ENCODE peak calls at places on chromosomes 2 and 18, in eight cellular contexts. H, A, S, K, B, G, J and V are unnamed samples.

GRCh38 chr2:41990688-41991087 is 57.1 kb upstream of the PKDCC start:
- DNase-seq in H (no peak), A (no peak), S (no peak), K (no peak), B (no peak), G (no peak), J (no peak), V (no peak)

GRCh38 chr2:230924092-230924469 is 961 bp downstream of the GPR55 start:
- DNase-seq in H (no peak), A (no peak), S (no peak), K (no peak), B (no peak), G (peak; percentile 35), J (no peak), V (no peak)

GRCh38 chr18:72868666-72869661 is 1.2 kb upstream of the NETO1 start:
- DNase-seq in H (no peak), A (no peak), S (peak; percentile 30), K (no peak), B (peak; percentile 70), G (no peak), J (no peak), V (no peak)

GRCh38 chr2:72138011-72138881 is 9.4 kb downstream of the CYP26B1 start:
- DNase-seq in H (peak; percentile 9), A (no peak), S (no peak), K (no peak), B (peak; percentile 65), G (no peak), J (peak; percentile 75), V (no peak)

GRCh38 chr2:62801814-62802524 is 96.5 kb downstream of the EHBP1 start:
- DNase-seq in H (no peak), A (no peak), S (no peak), K (no peak), B (peak; percentile 15), G (no peak), J (no peak), V (no peak)

GRCh38 chr2:46082531-46083485 is 214.4 kb upstream of the EPAS1 start:
- DNase-seq in H (no peak), A (no peak), S (no peak), K (no peak), B (no peak), G (no peak), J (no peak), V (no peak)

GRCh38 chr2:62589691-62590356 is 83.8 kb upstream of the TMEM17 start:
- DNase-seq in H (no peak), A (no peak), S (no peak), K (no peak), B (peak; percentile 19), G (no peak), J (no peak), V (no peak)

GRCh38 chr2:222024934-222025890 is 273.6 kb downstream of the PAX3 start:
- DNase-seq in H (no peak), A (no peak), S (peak; percentile 69), K (no peak), B (peak; percentile 37), G (no peak), J (no peak), V (no peak)

GRCh38 chr18:69138088-69138487 is 262.6 kb upstream of the DOK6 start:
- DNase-seq in H (no peak), A (no peak), S (no peak), K (no peak), B (no peak), G (no peak), J (no peak), V (no peak)

GRCh38 chr18:78296152-78296551 is 683.5 kb upstream of the SALL3 start:
- DNase-seq in H (no peak), A (no peak), S (no peak), K (no peak), B (no peak), G (no peak), J (no peak), V (no peak)

GRCh38 chr18:78295271-78295670 is 684.3 kb upstream of the SALL3 start:
- DNase-seq in H (no peak), A (no peak), S (no peak), K (no peak), B (no peak), G (no peak), J (no peak), V (no peak)

GRCh38 chr18:78292602-78293001 is 687.0 kb upstream of the SALL3 start:
- DNase-seq in H (no peak), A (no peak), S (no peak), K (no peak), B (no peak), G (no peak), J (no peak), V (no peak)

GRCh38 chr18:78293516-78293915 is 686.1 kb upstream of the SALL3 start:
- DNase-seq in H (peak; percentile 27), A (no peak), S (peak; percentile 7), K (no peak), B (no peak), G (no peak), J (no peak), V (no peak)

DNA sequence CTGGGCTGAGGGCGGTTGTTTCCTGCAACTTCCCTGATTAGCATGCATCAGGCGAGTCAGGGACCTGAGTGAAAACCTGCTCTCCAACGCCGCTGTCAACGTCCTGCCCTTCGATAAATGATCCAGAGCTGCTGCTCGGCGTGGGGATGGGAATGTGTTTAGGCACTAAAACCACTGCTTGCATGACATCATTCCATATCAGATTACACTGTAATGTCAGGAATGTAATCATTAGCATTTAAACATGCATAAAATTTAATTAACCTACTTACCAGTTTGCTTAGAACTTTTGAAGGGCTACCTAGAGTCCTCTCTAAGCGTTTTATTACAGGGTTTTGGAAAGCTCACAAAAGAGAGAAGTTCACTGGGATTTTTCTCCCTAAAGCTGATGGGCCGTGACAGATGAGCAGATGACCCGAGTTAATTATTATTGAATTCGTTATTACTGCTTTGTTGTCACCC is 685.6 kb upstream of the SALL3 start:
- DNase-seq in H (no peak), A (no peak), S (no peak), K (no peak), B (peak; percentile 55), G (no peak), J (no peak), V (no peak)
- H3K4me3 ChIP-seq in H (no peak overlapping the region), A (no peak overlapping the region), S (no peak overlapping the region), K (no peak overlapping the region), B (peak overlapping the region; percentile 23), G (peak overlapping the region; percentile 33), J (peak overlapping the region; percentile 59), V (no peak overlapping the region)

GRCh38 chr2:241616168-241617125 is 20.5 kb downstream of the THAP4 start:
- DNase-seq in H (no peak), A (no peak), S (no peak), K (no peak), B (no peak), G (no peak), J (no peak), V (no peak)
- H3K4me3 ChIP-seq in H (no peak overlapping the region), A (no peak overlapping the region), S (peak overlapping the region; percentile 27), K (no peak overlapping the region), B (no peak overlapping the region), G (peak overlapping the region; percentile 47), J (no peak overlapping the region), V (no peak overlapping the region)

DNA sequence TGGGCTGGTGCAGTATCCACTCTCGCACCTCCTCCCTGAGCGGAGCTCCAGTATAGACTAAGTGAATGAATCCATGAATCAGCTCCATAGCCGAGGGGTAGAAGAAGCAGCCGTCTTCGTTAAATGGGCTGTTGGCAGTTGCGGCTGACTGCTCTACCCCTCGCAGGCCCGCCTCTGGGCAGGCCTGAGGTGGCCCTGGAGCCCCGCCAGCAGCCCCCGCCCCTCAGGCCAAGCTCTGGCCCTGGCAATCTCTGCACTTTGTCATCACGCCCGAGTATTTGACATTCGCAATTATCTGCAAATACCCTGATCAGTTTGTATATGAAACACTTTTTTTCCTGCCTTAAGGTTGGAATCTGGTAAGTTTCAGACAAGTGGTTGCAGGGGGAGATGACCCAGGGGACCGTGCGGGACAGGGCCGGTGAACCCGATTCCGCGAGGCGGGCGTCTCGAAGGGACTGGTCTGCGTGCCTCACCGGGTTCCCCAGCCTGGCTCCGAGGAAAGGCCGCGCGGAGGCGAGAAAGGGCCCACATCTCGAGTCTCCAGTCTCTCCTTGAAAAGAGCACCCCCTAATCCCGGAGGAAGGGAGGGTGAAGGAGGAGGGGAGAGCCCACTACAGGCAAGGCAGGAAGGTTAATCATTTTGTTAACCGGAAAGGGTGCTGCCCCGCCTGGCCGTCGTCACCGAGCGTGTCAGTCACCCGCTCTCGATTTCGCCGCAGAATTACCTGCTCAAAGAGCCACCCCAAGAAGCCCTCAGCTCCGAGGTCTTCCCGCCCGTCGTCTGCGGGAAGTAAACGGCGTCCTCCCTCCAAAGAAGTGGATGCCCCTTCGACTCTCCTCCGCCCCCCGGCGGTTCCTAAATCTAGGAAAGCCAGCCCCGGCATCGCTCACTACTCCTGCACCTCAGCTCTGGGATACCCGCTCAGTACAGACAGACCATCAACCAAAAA is 11.1 kb upstream of the SATB2 start:
- DNase-seq in H (no peak), A (no peak), S (no peak), K (no peak), B (peak; percentile 86), G (no peak), J (no peak), V (no peak)
- H3K4me3 ChIP-seq in H (no peak overlapping the region), A (no peak overlapping the region), S (peak overlapping the region; percentile 13), K (peak overlapping the region; percentile 13), B (peak overlapping the region; percentile 47), G (no peak overlapping the region), J (peak overlapping the region; percentile 55), V (no peak overlapping the region)

GRCh38 chr2:227871375-227871788 is at the start of gene DAW1:
- DNase-seq in H (no peak), A (peak; percentile 50), S (peak; percentile 85), K (no peak), B (peak; percentile 86), G (peak; percentile 82), J (no peak), V (peak; percentile 22)
- H3K4me3 ChIP-seq in H (no peak within 1 kb of the TSS), A (peak within 1 kb of the TSS; percentile 20), S (peak within 1 kb of the TSS; percentile 32), K (no peak within 1 kb of the TSS), B (peak within 1 kb of the TSS; percentile 52), G (peak within 1 kb of the TSS; percentile 41), J (peak within 1 kb of the TSS; percentile 70), V (no peak within 1 kb of the TSS)

DNA sequence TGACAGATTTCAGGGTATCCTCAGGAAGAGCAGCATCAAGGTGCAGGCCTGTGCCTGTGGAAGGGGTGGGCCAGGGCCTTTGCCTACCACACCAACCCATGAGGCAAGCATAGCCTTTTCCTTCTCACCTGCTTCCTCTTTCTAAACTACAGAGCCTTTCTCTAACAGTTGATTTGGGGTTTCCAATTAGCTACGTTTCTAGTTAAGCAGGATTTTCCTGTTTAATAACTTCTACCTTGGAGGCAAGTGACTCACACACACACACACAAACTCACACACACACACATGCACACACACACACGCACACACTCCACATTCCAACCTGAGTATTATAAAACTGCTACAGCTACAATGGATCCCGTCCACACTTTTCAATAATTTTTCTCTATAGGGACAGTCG is 84.9 kb downstream of the SOX11 start:
- DNase-seq in H (no peak), A (no peak), S (no peak), K (no peak), B (no peak), G (peak; percentile 59), J (no peak), V (no peak)
- H3K4me3 ChIP-seq in H (no peak overlapping the region), A (no peak overlapping the region), S (no peak overlapping the region), K (no peak overlapping the region), B (no peak overlapping the region), G (no peak overlapping the region), J (no peak overlapping the region), V (no peak overlapping the region)

GRCh38 chr2:86490245-86490644 is 49.1 kb downstream of the KDM3A start:
- DNase-seq in H (no peak), A (no peak), S (no peak), K (no peak), B (no peak), G (no peak), J (no peak), V (no peak)
- H3K4me3 ChIP-seq in H (no peak overlapping the region), A (no peak overlapping the region), S (no peak overlapping the region), K (no peak overlapping the region), B (no peak overlapping the region), G (no peak overlapping the region), J (no peak overlapping the region), V (no peak overlapping the region)